ENCODE peak calls at places on chromosomes 2 and 18, in ten cellular contexts. R is neural progenitor cell, L is BE2C, U is PC-9, F is heart right ventricle, X is endodermal cell, Q is tibial nerve, V is kidney, Y is IMR-90, I is adrenal gland. N is an unnamed sample. For H3K9me3, the result is how much of the 10 kb centered on the place peaks cover.

GRCh38 chr2:165462433-165462832 is 7.1 kb upstream of the CSRNP3 start:
- DNase-seq in U (no peak), Y (no peak), V (no peak), Q (no peak), F (no peak), I (no peak), R (no peak), L (peak), X (no peak), N (no peak)

GRCh38 chr2:70086278-70086837 is 919 bp upstream of the PCBP1 start:
- DNase-seq in V (peak), L (peak), I (peak), Q (peak), X (peak), U (no peak), F (peak), Y (peak), R (peak), N (peak)

GRCh38 chr2:162712598-162712997 is 126.0 kb downstream of the KCNH7 start:
- DNase-seq in F (no peak), L (no peak), V (no peak), Q (no peak), I (no peak), X (no peak), U (no peak), Y (no peak), R (no peak), N (no peak)

GRCh38 chr2:54809814-54810213 is 86.4 kb downstream of the EML6 start:
- DNase-seq in Q (no peak), X (no peak), U (no peak), I (no peak), F (no peak), R (no peak), L (no peak), Y (peak), V (no peak), N (no peak)

GRCh38 chr2:197599285-197599965 is 76.0 kb downstream of the RFTN2 start:
- DNase-seq in R (peak), F (no peak), L (peak), I (peak), U (peak), V (no peak), X (peak), Y (peak), Q (no peak), N (peak)

GRCh38 chr2:152925540-152926448 is 207.4 kb downstream of the ARL6IP6 start:
- DNase-seq in Y (no peak), I (peak), U (peak), V (no peak), F (peak), X (peak), L (peak), Q (no peak), R (peak), N (peak)

GRCh38 chr2:210086292-210086691 is 83.9 kb downstream of the RPE start:
- DNase-seq in V (no peak), X (no peak), F (no peak), U (no peak), L (no peak), Y (peak), Q (no peak), I (no peak), R (no peak), N (no peak)

GRCh38 chr2:167681234-167681633 is 566.2 kb downstream of the STK39 start:
- DNase-seq in X (no peak), L (no peak), Y (no peak), V (no peak), U (no peak), I (no peak), R (no peak), F (no peak), Q (no peak), N (no peak)

GRCh38 chr2:160033732-160034392 is 28.6 kb downstream of the PLA2R1 start:
- DNase-seq in Q (no peak), Y (peak), F (no peak), I (no peak), X (no peak), U (no peak), L (no peak), R (no peak), V (no peak), N (peak)

GRCh38 chr18:24502621-24503020 is 42.2 kb downstream of the HRH4 start:
- DNase-seq in L (no peak), F (no peak), U (peak), V (no peak), I (no peak), R (no peak), X (no peak), Y (no peak), Q (no peak), N (no peak)

GRCh38 chr18:33900638-33901037 is 322.6 kb downstream of the ASXL3 start:
- DNase-seq in U (no peak), Y (no peak), R (no peak), F (no peak), L (no peak), X (no peak), I (no peak), Q (no peak), V (no peak), N (no peak)

GRCh38 chr18:33898427-33898826 is 320.4 kb downstream of the ASXL3 start:
- DNase-seq in U (no peak), F (no peak), I (no peak), X (no peak), L (no peak), R (no peak), V (no peak), Q (no peak), Y (no peak), N (no peak)

GRCh38 chr18:33906046-33906445 is 318.7 kb downstream of the NOL4 start:
- DNase-seq in F (no peak), R (no peak), V (no peak), U (no peak), L (no peak), Q (no peak), Y (no peak), I (no peak), X (no peak), N (no peak)

DNA sequence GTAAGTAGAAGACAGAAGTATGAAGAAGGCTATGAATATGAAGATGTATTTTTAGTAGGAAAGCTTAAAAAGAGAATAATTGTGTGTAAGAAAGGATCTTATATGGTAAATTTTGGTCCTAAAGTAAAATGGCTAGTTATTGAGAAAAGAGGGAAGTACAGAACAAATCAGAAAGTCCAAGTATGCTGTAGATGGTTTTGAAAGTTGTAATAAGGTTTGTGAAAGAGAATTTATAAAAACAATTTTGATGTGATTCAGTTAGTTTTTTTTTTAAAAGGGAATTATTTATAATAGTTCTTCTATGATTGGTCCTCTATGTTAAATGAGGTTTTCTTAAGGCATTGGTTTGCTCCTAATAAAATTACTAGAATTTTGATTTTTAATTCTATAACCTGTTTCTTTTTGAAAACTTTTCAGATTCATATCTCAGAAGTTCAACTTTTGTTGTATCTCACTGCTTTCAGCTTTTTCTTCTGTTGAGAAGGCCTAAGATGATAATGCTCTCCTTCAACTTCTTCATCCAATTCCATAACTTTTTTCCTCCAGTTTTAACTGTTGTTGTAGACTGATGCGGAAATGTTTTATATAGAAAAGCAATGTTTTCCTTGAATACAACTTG is 322.7 kb downstream of the NOL4 start:
- DNase-seq in Y (no peak), U (no peak), L (no peak), Q (no peak), F (no peak), X (no peak), R (peak), V (no peak), I (no peak), N (no peak)
- H3K9me3 ChIP-seq in Y (under half), U (under half), L (under half), Q (under half), F (under half), X (half or more), R (under half), V (under half), I (under half), N (under half)

GRCh38 chr2:11581129-11581796 is 47.4 kb downstream of the GREB1 start:
- DNase-seq in L (no peak), X (no peak), F (no peak), Q (no peak), V (no peak), U (no peak), R (no peak), Y (no peak), I (no peak), N (no peak)

GRCh38 chr2:11581797-11582525 is 48.1 kb downstream of the GREB1 start:
- DNase-seq in U (no peak), V (no peak), Q (no peak), R (no peak), F (no peak), X (no peak), Y (no peak), L (no peak), I (no peak), N (no peak)

GRCh38 chr2:11583840-11584529 is 50.1 kb downstream of the GREB1 start:
- DNase-seq in I (peak), L (peak), V (peak), R (peak), Q (peak), F (peak), Y (peak), X (peak), U (peak), N (peak)

GRCh38 chr2:11583203-11583752 is 49.4 kb downstream of the GREB1 start:
- DNase-seq in Q (no peak), I (no peak), F (peak), Y (peak), X (peak), U (no peak), L (no peak), V (peak), R (peak), N (peak)

GRCh38 chr2:11582526-11583202 is 48.8 kb downstream of the GREB1 start:
- DNase-seq in Q (peak), X (peak), U (peak), V (no peak), I (peak), L (peak), R (peak), Y (peak), F (peak), N (peak)
- H3K4me3 ChIP-seq in Q (no peak), X (no peak), U (no peak), V (no peak), I (no peak), L (no peak), R (no peak), Y (no peak), F (no peak), N (no peak)

GRCh38 chr2:20030224-20030623 is 17.8 kb upstream of the MATN3 start:
- DNase-seq in V (no peak), L (no peak), Y (no peak), Q (no peak), I (no peak), F (no peak), R (no peak), X (no peak), U (no peak), N (no peak)

GRCh38 chr2:20025065-20025786 is 12.8 kb upstream of the MATN3 start:
- DNase-seq in I (no peak), U (no peak), Q (no peak), F (no peak), L (no peak), R (no peak), X (no peak), V (no peak), Y (peak), N (no peak)

GRCh38 chr2:20021405-20022009 is 9.0 kb upstream of the MATN3 start:
- DNase-seq in Q (no peak), F (no peak), U (no peak), I (no peak), V (no peak), X (no peak), R (no peak), L (no peak), Y (no peak), N (no peak)

GRCh38 chr2:20027715-20028434 is 15.4 kb upstream of the MATN3 start:
- DNase-seq in I (no peak), V (no peak), X (no peak), U (no peak), F (no peak), R (no peak), L (no peak), Y (no peak), Q (no peak), N (peak)

DNA sequence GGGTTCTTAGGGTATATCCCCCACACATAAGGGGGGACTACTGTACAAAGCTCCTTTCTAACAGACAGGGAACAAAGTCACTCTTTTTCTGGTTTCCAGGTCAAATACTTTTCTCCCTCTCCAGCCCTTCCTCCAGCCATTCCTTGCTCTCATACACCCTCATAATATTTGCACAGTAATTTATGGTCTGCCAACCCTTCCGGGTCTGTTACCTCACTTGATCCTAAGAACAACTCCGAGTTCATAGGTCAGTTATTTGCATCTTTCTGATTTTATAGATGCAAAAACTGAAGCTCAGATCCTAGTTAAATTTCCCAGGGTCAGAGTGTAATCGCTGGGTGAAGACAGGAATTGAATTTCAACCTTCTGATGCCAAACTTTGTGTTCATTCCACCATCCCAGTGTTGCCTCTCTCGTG is 14.8 kb upstream of the MATN3 start:
- DNase-seq in U (no peak), I (no peak), L (no peak), Q (no peak), R (no peak), V (no peak), F (no peak), Y (no peak), X (no peak), N (no peak)
- H3K9me3 ChIP-seq in U (under half), I (under half), L (under half), Q (under half), R (under half), V (under half), F (under half), Y (under half), X (under half), N (under half)

GRCh38 chr2:24124003-24124585 is 825 bp downstream of the FAM228B start:
- DNase-seq in Q (no peak), F (no peak), L (no peak), I (no peak), X (no peak), U (no peak), V (no peak), Y (peak), R (no peak), N (peak)
- H3K4me3 ChIP-seq in Q (peak), F (peak), L (peak), I (peak), X (peak), U (peak), V (peak), Y (peak), R (peak), N (peak)

GRCh38 chr2:213885485-213885884 is 525.4 kb upstream of the VWC2L start:
- DNase-seq in U (no peak), Y (no peak), Q (no peak), F (no peak), L (no peak), V (no peak), I (no peak), X (no peak), R (no peak), N (no peak)
- H3K9me3 ChIP-seq in U (under half), Y (under half), Q (under half), F (under half), L (under half), V (under half), I (under half), X (under half), R (under half), N (under half)

GRCh38 chr2:237160271-237160934 is 74.7 kb downstream of the COPS8 start:
- DNase-seq in L (no peak), Y (no peak), Q (no peak), F (no peak), U (no peak), X (no peak), R (no peak), I (no peak), V (no peak), N (no peak)

GRCh38 chr2:237161239-237161638 is 75.5 kb downstream of the COPS8 start:
- DNase-seq in L (no peak), Y (no peak), U (no peak), I (no peak), R (no peak), X (no peak), Q (peak), F (peak), V (no peak), N (no peak)

GRCh38 chr2:237165405-237166276 is 80.0 kb downstream of the COPS8 start:
- DNase-seq in L (peak), R (peak), V (no peak), Q (no peak), Y (peak), I (no peak), X (peak), F (no peak), U (no peak), N (peak)

GRCh38 chr2:237164474-237165047 is 78.9 kb downstream of the COPS8 start:
- DNase-seq in L (no peak), Y (no peak), Q (no peak), F (no peak), I (no peak), X (no peak), R (no peak), U (no peak), V (no peak), N (no peak)

DNA sequence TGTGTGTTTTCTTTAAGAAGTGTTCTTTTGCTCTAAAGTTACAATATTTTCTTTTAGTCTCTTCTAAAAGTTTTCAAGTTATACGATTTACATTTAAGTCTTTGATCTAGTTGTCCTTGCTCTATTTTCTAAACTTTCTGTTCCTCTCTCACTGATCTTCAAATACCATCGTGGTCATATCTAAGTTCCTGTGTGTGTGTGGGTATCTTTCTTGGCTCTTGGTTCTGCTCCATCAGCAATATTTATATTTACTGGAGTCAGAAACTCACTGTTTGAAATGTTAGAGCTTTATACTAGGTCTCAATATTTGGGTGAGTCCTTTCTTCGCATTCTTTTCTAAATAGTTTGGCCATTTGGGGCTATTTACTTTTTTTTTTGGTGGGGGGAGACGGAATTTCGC is 77.3 kb downstream of the COPS8 start:
- DNase-seq in F (no peak), V (no peak), R (no peak), L (no peak), Y (no peak), U (no peak), Q (no peak), X (no peak), I (no peak), N (no peak)
- H3K4me3 ChIP-seq in F (no peak), V (no peak), R (no peak), L (no peak), Y (no peak), U (no peak), Q (no peak), X (no peak), I (no peak), N (no peak)

GRCh38 chr18:71287268-71287667 is 998.4 kb downstream of the SOCS6 start:
- DNase-seq in R (no peak), Q (no peak), V (no peak), Y (no peak), F (no peak), U (no peak), X (no peak), I (no peak), L (no peak), N (no peak)
- H3K9me3 ChIP-seq in R (under half), Q (under half), V (under half), Y (under half), F (under half), U (under half), X (half or more), I (under half), L (under half), N (under half)

GRCh38 chr2:151816858-151817257 is 11.4 kb downstream of the ARL5A start:
- DNase-seq in L (no peak), U (no peak), Q (no peak), R (no peak), V (no peak), I (no peak), Y (no peak), X (no peak), F (no peak), N (no peak)

GRCh38 chr2:151819920-151820319 is 8.3 kb downstream of the ARL5A start:
- DNase-seq in Q (no peak), R (no peak), V (no peak), L (no peak), Y (no peak), X (no peak), I (no peak), U (no peak), F (no peak), N (no peak)

GRCh38 chr2:151823651-151824050 is 4.6 kb downstream of the ARL5A start:
- DNase-seq in X (no peak), Q (no peak), V (no peak), Y (no peak), L (no peak), R (peak), I (no peak), F (no peak), U (no peak), N (no peak)

GRCh38 chr2:151815821-151816489 is 12.3 kb downstream of the ARL5A start:
- DNase-seq in X (no peak), F (no peak), R (no peak), U (no peak), Q (no peak), V (no peak), Y (no peak), L (no peak), I (no peak), N (no peak)

DNA sequence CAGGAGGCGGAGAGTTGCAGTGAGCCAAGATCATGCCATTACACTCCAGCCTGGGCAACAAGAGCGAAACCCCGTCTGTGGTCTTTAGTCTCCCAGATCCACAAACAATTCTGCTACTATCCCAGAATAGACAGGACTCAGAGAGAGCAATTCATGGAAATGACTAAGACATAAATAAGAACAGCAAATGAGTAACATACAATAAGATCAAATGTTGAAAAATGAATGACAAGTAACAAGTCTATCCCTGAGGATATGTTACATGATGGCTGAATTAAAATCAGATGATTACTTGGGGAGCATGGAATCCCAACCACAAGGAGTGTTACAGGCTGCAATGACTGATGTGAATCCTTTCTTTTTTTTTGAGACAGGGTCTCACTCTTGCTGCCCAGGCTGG is 10.3 kb downstream of the ARL5A start:
- DNase-seq in U (no peak), Q (no peak), Y (no peak), L (no peak), I (no peak), X (no peak), V (no peak), F (no peak), R (no peak), N (no peak)
- H3K4me3 ChIP-seq in U (no peak), Q (no peak), Y (no peak), L (no peak), I (no peak), X (no peak), V (no peak), F (no peak), R (no peak), N (no peak)

DNA sequence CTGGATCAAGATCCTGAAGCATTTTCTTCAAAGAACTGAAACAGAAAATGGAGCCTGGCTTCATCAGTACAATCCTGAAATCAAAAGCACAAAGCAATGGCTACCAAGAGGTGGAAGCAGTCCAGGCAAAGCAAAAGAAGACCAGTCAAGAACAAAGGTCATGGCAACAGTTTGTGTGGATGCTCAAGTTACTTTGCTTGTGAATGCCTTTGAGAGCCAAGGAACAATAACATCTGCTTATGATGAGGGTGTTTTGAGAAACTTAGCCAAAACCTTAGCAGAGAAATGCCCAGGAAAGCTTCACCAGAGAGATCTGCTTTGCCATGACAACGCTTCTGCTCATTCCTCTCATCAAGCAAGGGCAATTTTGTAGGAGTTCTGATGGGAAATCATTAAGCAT is 723.1 kb downstream of the TMEM182 start:
- DNase-seq in X (no peak), L (no peak), F (no peak), I (no peak), Y (no peak), U (no peak), R (no peak), Q (no peak), V (no peak), N (no peak)
- H3K9me3 ChIP-seq in X (under half), L (under half), F (under half), I (under half), Y (under half), U (under half), R (under half), Q (under half), V (under half), N (under half)

N was measured in cardiac muscle cell.